ENCODE peak calls at places on chromosomes 11 and 22, in nine cellular contexts. One of them, this sample, is unnamed.

GRCh38 chr11:68003846-68004550 is at the start of gene UNC93B1:
- DNase-seq in Right ventricle myocardium superior: peak
- DNase-seq in left ventricle myocardium inferior: peak
- DNase-seq in Calu3: peak
- DNase-seq in stimulated activated CD4-positive, alpha-beta T cell treated with anti-CD3 and anti-CD28 coated beads, TNF-alpha, amount 100 ng/mL, for 1 hour: peak
- DNase-seq in progenitor cell of endocrine pancreas: peak
- DNase-seq in GM10248: peak
- DNase-seq in HS-5: no peak
- DNase-seq in NCI-H1417: peak
- DNase-seq in this sample: peak

GRCh38 chr11:107157146-107157808 is 139.0 kb upstream of the GUCY1A2 start:
- DNase-seq in Right ventricle myocardium superior: no peak
- DNase-seq in left ventricle myocardium inferior: no peak
- DNase-seq in Calu3: no peak
- DNase-seq in stimulated activated CD4-positive, alpha-beta T cell treated with anti-CD3 and anti-CD28 coated beads, TNF-alpha, amount 100 ng/mL, for 1 hour: no peak
- DNase-seq in progenitor cell of endocrine pancreas: no peak
- DNase-seq in GM10248: no peak
- DNase-seq in HS-5: no peak
- DNase-seq in NCI-H1417: no peak
- DNase-seq in this sample: no peak

GRCh38 chr11:31233425-31233824 is 136.1 kb downstream of the DCDC1 start:
- DNase-seq in Right ventricle myocardium superior: no peak
- DNase-seq in left ventricle myocardium inferior: no peak
- DNase-seq in Calu3: no peak
- DNase-seq in stimulated activated CD4-positive, alpha-beta T cell treated with anti-CD3 and anti-CD28 coated beads, TNF-alpha, amount 100 ng/mL, for 1 hour: no peak
- DNase-seq in progenitor cell of endocrine pancreas: no peak
- DNase-seq in GM10248: no peak
- DNase-seq in HS-5: no peak
- DNase-seq in NCI-H1417: peak
- DNase-seq in this sample: no peak

GRCh38 chr11:13206086-13206640 is 71.4 kb upstream of the BMAL1 start:
- DNase-seq in Right ventricle myocardium superior: no peak
- DNase-seq in left ventricle myocardium inferior: no peak
- DNase-seq in Calu3: no peak
- DNase-seq in stimulated activated CD4-positive, alpha-beta T cell treated with anti-CD3 and anti-CD28 coated beads, TNF-alpha, amount 100 ng/mL, for 1 hour: no peak
- DNase-seq in progenitor cell of endocrine pancreas: no peak
- DNase-seq in GM10248: no peak
- DNase-seq in HS-5: no peak
- DNase-seq in NCI-H1417: no peak
- DNase-seq in this sample: no peak

GRCh38 chr11:61966673-61967176 is 709 bp downstream of the FTH1 start:
- DNase-seq in Right ventricle myocardium superior: no peak
- DNase-seq in left ventricle myocardium inferior: no peak
- DNase-seq in Calu3: no peak
- DNase-seq in stimulated activated CD4-positive, alpha-beta T cell treated with anti-CD3 and anti-CD28 coated beads, TNF-alpha, amount 100 ng/mL, for 1 hour: no peak
- DNase-seq in progenitor cell of endocrine pancreas: no peak
- DNase-seq in GM10248: no peak
- DNase-seq in HS-5: no peak
- DNase-seq in NCI-H1417: no peak
- DNase-seq in this sample: peak

GRCh38 chr11:11142359-11142758 is 210.7 kb downstream of the CSNK2A3 start:
- DNase-seq in Right ventricle myocardium superior: no peak
- DNase-seq in left ventricle myocardium inferior: no peak
- DNase-seq in Calu3: no peak
- DNase-seq in stimulated activated CD4-positive, alpha-beta T cell treated with anti-CD3 and anti-CD28 coated beads, TNF-alpha, amount 100 ng/mL, for 1 hour: no peak
- DNase-seq in progenitor cell of endocrine pancreas: no peak
- DNase-seq in GM10248: no peak
- DNase-seq in HS-5: no peak
- DNase-seq in NCI-H1417: no peak
- DNase-seq in this sample: no peak

GRCh38 chr11:126497581-126498109 is 142.2 kb downstream of the ST3GAL4 start:
- DNase-seq in Right ventricle myocardium superior: no peak
- DNase-seq in left ventricle myocardium inferior: no peak
- DNase-seq in Calu3: no peak
- DNase-seq in stimulated activated CD4-positive, alpha-beta T cell treated with anti-CD3 and anti-CD28 coated beads, TNF-alpha, amount 100 ng/mL, for 1 hour: no peak
- DNase-seq in progenitor cell of endocrine pancreas: no peak
- DNase-seq in GM10248: no peak
- DNase-seq in HS-5: no peak
- DNase-seq in NCI-H1417: no peak
- DNase-seq in this sample: no peak

GRCh38 chr11:66326261-66327111 is 9.6 kb upstream of the CD248 start:
- DNase-seq in Right ventricle myocardium superior: peak
- DNase-seq in left ventricle myocardium inferior: peak
- DNase-seq in Calu3: no peak
- DNase-seq in stimulated activated CD4-positive, alpha-beta T cell treated with anti-CD3 and anti-CD28 coated beads, TNF-alpha, amount 100 ng/mL, for 1 hour: no peak
- DNase-seq in progenitor cell of endocrine pancreas: no peak
- DNase-seq in GM10248: no peak
- DNase-seq in HS-5: no peak
- DNase-seq in NCI-H1417: no peak
- DNase-seq in this sample: peak

GRCh38 chr11:5204787-5205186 is 4.3 kb upstream of the OR51V1 start:
- DNase-seq in Right ventricle myocardium superior: no peak
- DNase-seq in left ventricle myocardium inferior: no peak
- DNase-seq in Calu3: peak
- DNase-seq in stimulated activated CD4-positive, alpha-beta T cell treated with anti-CD3 and anti-CD28 coated beads, TNF-alpha, amount 100 ng/mL, for 1 hour: no peak
- DNase-seq in progenitor cell of endocrine pancreas: no peak
- DNase-seq in GM10248: peak
- DNase-seq in HS-5: peak
- DNase-seq in NCI-H1417: peak
- DNase-seq in this sample: peak

GRCh38 chr11:34825315-34825669 is 90.9 kb downstream of the APIP start:
- DNase-seq in Right ventricle myocardium superior: no peak
- DNase-seq in left ventricle myocardium inferior: no peak
- DNase-seq in Calu3: no peak
- DNase-seq in stimulated activated CD4-positive, alpha-beta T cell treated with anti-CD3 and anti-CD28 coated beads, TNF-alpha, amount 100 ng/mL, for 1 hour: no peak
- DNase-seq in progenitor cell of endocrine pancreas: no peak
- DNase-seq in GM10248: no peak
- DNase-seq in HS-5: no peak
- DNase-seq in NCI-H1417: no peak
- DNase-seq in this sample: no peak

GRCh38 chr11:122101625-122102291 is 14.3 kb downstream of the BLID start:
- DNase-seq in Right ventricle myocardium superior: peak
- DNase-seq in left ventricle myocardium inferior: peak
- DNase-seq in Calu3: no peak
- DNase-seq in stimulated activated CD4-positive, alpha-beta T cell treated with anti-CD3 and anti-CD28 coated beads, TNF-alpha, amount 100 ng/mL, for 1 hour: no peak
- DNase-seq in progenitor cell of endocrine pancreas: peak
- DNase-seq in GM10248: no peak
- DNase-seq in HS-5: no peak
- DNase-seq in NCI-H1417: peak
- DNase-seq in this sample: peak

GRCh38 chr11:29343465-29344333 is 673.1 kb downstream of the KCNA4 start:
- DNase-seq in Right ventricle myocardium superior: peak
- DNase-seq in left ventricle myocardium inferior: peak
- DNase-seq in Calu3: peak
- DNase-seq in stimulated activated CD4-positive, alpha-beta T cell treated with anti-CD3 and anti-CD28 coated beads, TNF-alpha, amount 100 ng/mL, for 1 hour: no peak
- DNase-seq in progenitor cell of endocrine pancreas: peak
- DNase-seq in GM10248: peak
- DNase-seq in HS-5: no peak
- DNase-seq in NCI-H1417: peak
- DNase-seq in this sample: peak

GRCh38 chr11:36240178-36240577 is 49.0 kb downstream of the COMMD9 start:
- DNase-seq in Right ventricle myocardium superior: no peak
- DNase-seq in left ventricle myocardium inferior: no peak
- DNase-seq in Calu3: no peak
- DNase-seq in stimulated activated CD4-positive, alpha-beta T cell treated with anti-CD3 and anti-CD28 coated beads, TNF-alpha, amount 100 ng/mL, for 1 hour: no peak
- DNase-seq in progenitor cell of endocrine pancreas: no peak
- DNase-seq in GM10248: no peak
- DNase-seq in HS-5: no peak
- DNase-seq in NCI-H1417: no peak
- DNase-seq in this sample: no peak

GRCh38 chr11:73931039-73931645 is 19.7 kb upstream of the DNAJB13 start:
- DNase-seq in Right ventricle myocardium superior: no peak
- DNase-seq in left ventricle myocardium inferior: no peak
- DNase-seq in Calu3: peak
- DNase-seq in stimulated activated CD4-positive, alpha-beta T cell treated with anti-CD3 and anti-CD28 coated beads, TNF-alpha, amount 100 ng/mL, for 1 hour: no peak
- DNase-seq in progenitor cell of endocrine pancreas: no peak
- DNase-seq in GM10248: peak
- DNase-seq in HS-5: peak
- DNase-seq in NCI-H1417: peak
- DNase-seq in this sample: peak

GRCh38 chr11:78256962-78257361 is 68.2 kb downstream of the USP35 start:
- DNase-seq in Right ventricle myocardium superior: peak
- DNase-seq in left ventricle myocardium inferior: peak
- DNase-seq in Calu3: no peak
- DNase-seq in stimulated activated CD4-positive, alpha-beta T cell treated with anti-CD3 and anti-CD28 coated beads, TNF-alpha, amount 100 ng/mL, for 1 hour: no peak
- DNase-seq in progenitor cell of endocrine pancreas: no peak
- DNase-seq in GM10248: no peak
- DNase-seq in HS-5: peak
- DNase-seq in NCI-H1417: no peak
- DNase-seq in this sample: peak

GRCh38 chr11:118916842-118917388 is 8.8 kb downstream of the BCL9L start:
- DNase-seq in Right ventricle myocardium superior: peak
- DNase-seq in left ventricle myocardium inferior: peak
- DNase-seq in Calu3: no peak
- DNase-seq in stimulated activated CD4-positive, alpha-beta T cell treated with anti-CD3 and anti-CD28 coated beads, TNF-alpha, amount 100 ng/mL, for 1 hour: no peak
- DNase-seq in progenitor cell of endocrine pancreas: no peak
- DNase-seq in GM10248: no peak
- DNase-seq in HS-5: no peak
- DNase-seq in NCI-H1417: peak
- DNase-seq in this sample: peak

GRCh38 chr11:64173616-64174355 is 7.9 kb upstream of the MACROD1 start:
- DNase-seq in Right ventricle myocardium superior: no peak
- DNase-seq in left ventricle myocardium inferior: no peak
- DNase-seq in Calu3: no peak
- DNase-seq in stimulated activated CD4-positive, alpha-beta T cell treated with anti-CD3 and anti-CD28 coated beads, TNF-alpha, amount 100 ng/mL, for 1 hour: no peak
- DNase-seq in progenitor cell of endocrine pancreas: no peak
- DNase-seq in GM10248: no peak
- DNase-seq in HS-5: no peak
- DNase-seq in NCI-H1417: no peak
- DNase-seq in this sample: peak

GRCh38 chr11:20207781-20208621 is 47.7 kb upstream of the DBX1 start:
- DNase-seq in Right ventricle myocardium superior: no peak
- DNase-seq in left ventricle myocardium inferior: no peak
- DNase-seq in Calu3: no peak
- DNase-seq in stimulated activated CD4-positive, alpha-beta T cell treated with anti-CD3 and anti-CD28 coated beads, TNF-alpha, amount 100 ng/mL, for 1 hour: no peak
- DNase-seq in progenitor cell of endocrine pancreas: no peak
- DNase-seq in GM10248: no peak
- DNase-seq in HS-5: no peak
- DNase-seq in NCI-H1417: no peak
- DNase-seq in this sample: no peak

GRCh38 chr11:69918231-69918937 is 99.2 kb upstream of the FGF3 start:
- DNase-seq in Right ventricle myocardium superior: peak
- DNase-seq in left ventricle myocardium inferior: peak
- DNase-seq in Calu3: no peak
- DNase-seq in stimulated activated CD4-positive, alpha-beta T cell treated with anti-CD3 and anti-CD28 coated beads, TNF-alpha, amount 100 ng/mL, for 1 hour: no peak
- DNase-seq in progenitor cell of endocrine pancreas: no peak
- DNase-seq in GM10248: no peak
- DNase-seq in HS-5: no peak
- DNase-seq in NCI-H1417: no peak
- DNase-seq in this sample: no peak

GRCh38 chr11:12694182-12694531 is 19.9 kb downstream of the TEAD1 start:
- DNase-seq in Right ventricle myocardium superior: no peak
- DNase-seq in left ventricle myocardium inferior: no peak
- DNase-seq in Calu3: no peak
- DNase-seq in stimulated activated CD4-positive, alpha-beta T cell treated with anti-CD3 and anti-CD28 coated beads, TNF-alpha, amount 100 ng/mL, for 1 hour: no peak
- DNase-seq in progenitor cell of endocrine pancreas: no peak
- DNase-seq in GM10248: no peak
- DNase-seq in HS-5: no peak
- DNase-seq in NCI-H1417: peak
- DNase-seq in this sample: no peak

GRCh38 chr11:74257934-74258553 is 53.4 kb downstream of the P4HA3 start:
- DNase-seq in Right ventricle myocardium superior: peak
- DNase-seq in left ventricle myocardium inferior: peak
- DNase-seq in Calu3: no peak
- DNase-seq in stimulated activated CD4-positive, alpha-beta T cell treated with anti-CD3 and anti-CD28 coated beads, TNF-alpha, amount 100 ng/mL, for 1 hour: no peak
- DNase-seq in progenitor cell of endocrine pancreas: no peak
- DNase-seq in GM10248: no peak
- DNase-seq in HS-5: no peak
- DNase-seq in NCI-H1417: no peak
- DNase-seq in this sample: peak

GRCh38 chr11:62552465-62552782 is 5.8 kb upstream of the AHNAK start:
- DNase-seq in Right ventricle myocardium superior: no peak
- DNase-seq in left ventricle myocardium inferior: peak
- DNase-seq in Calu3: peak
- DNase-seq in stimulated activated CD4-positive, alpha-beta T cell treated with anti-CD3 and anti-CD28 coated beads, TNF-alpha, amount 100 ng/mL, for 1 hour: no peak
- DNase-seq in progenitor cell of endocrine pancreas: no peak
- DNase-seq in GM10248: no peak
- DNase-seq in HS-5: no peak
- DNase-seq in NCI-H1417: no peak
- DNase-seq in this sample: no peak

GRCh38 chr22:43320943-43321900 is 21.9 kb downstream of the SCUBE1 start:
- DNase-seq in Right ventricle myocardium superior: no peak
- DNase-seq in left ventricle myocardium inferior: no peak
- DNase-seq in Calu3: no peak
- DNase-seq in stimulated activated CD4-positive, alpha-beta T cell treated with anti-CD3 and anti-CD28 coated beads, TNF-alpha, amount 100 ng/mL, for 1 hour: no peak
- DNase-seq in progenitor cell of endocrine pancreas: no peak
- DNase-seq in GM10248: no peak
- DNase-seq in HS-5: no peak
- DNase-seq in NCI-H1417: no peak
- DNase-seq in this sample: no peak

GRCh38 chr11:7974668-7975067 is 9.4 kb upstream of the NLRP10 start:
- DNase-seq in Right ventricle myocardium superior: no peak
- DNase-seq in left ventricle myocardium inferior: no peak
- DNase-seq in Calu3: no peak
- DNase-seq in stimulated activated CD4-positive, alpha-beta T cell treated with anti-CD3 and anti-CD28 coated beads, TNF-alpha, amount 100 ng/mL, for 1 hour: no peak
- DNase-seq in progenitor cell of endocrine pancreas: no peak
- DNase-seq in GM10248: no peak
- DNase-seq in HS-5: no peak
- DNase-seq in NCI-H1417: no peak
- DNase-seq in this sample: no peak

GRCh38 chr11:64362339-64362738 is 3.4 kb downstream of the RPS6KA4 start:
- DNase-seq in Right ventricle myocardium superior: no peak
- DNase-seq in left ventricle myocardium inferior: no peak
- DNase-seq in Calu3: no peak
- DNase-seq in stimulated activated CD4-positive, alpha-beta T cell treated with anti-CD3 and anti-CD28 coated beads, TNF-alpha, amount 100 ng/mL, for 1 hour: no peak
- DNase-seq in progenitor cell of endocrine pancreas: no peak
- DNase-seq in GM10248: no peak
- DNase-seq in HS-5: no peak
- DNase-seq in NCI-H1417: no peak
- DNase-seq in this sample: no peak

GRCh38 chr11:82899191-82899820 is 924 bp downstream of the PRCP start:
- DNase-seq in Right ventricle myocardium superior: no peak
- DNase-seq in left ventricle myocardium inferior: no peak
- DNase-seq in Calu3: no peak
- DNase-seq in stimulated activated CD4-positive, alpha-beta T cell treated with anti-CD3 and anti-CD28 coated beads, TNF-alpha, amount 100 ng/mL, for 1 hour: no peak
- DNase-seq in progenitor cell of endocrine pancreas: no peak
- DNase-seq in GM10248: no peak
- DNase-seq in HS-5: no peak
- DNase-seq in NCI-H1417: no peak
- DNase-seq in this sample: no peak

GRCh38 chr11:73350908-73351636 is 25.1 kb upstream of the RELT start:
- DNase-seq in Right ventricle myocardium superior: peak
- DNase-seq in left ventricle myocardium inferior: peak
- DNase-seq in Calu3: peak
- DNase-seq in stimulated activated CD4-positive, alpha-beta T cell treated with anti-CD3 and anti-CD28 coated beads, TNF-alpha, amount 100 ng/mL, for 1 hour: peak
- DNase-seq in progenitor cell of endocrine pancreas: no peak
- DNase-seq in GM10248: peak
- DNase-seq in HS-5: peak
- DNase-seq in NCI-H1417: peak
- DNase-seq in this sample: peak

GRCh38 chr11:24794064-24794463 is 297.2 kb downstream of the LUZP2 start:
- DNase-seq in Right ventricle myocardium superior: no peak
- DNase-seq in left ventricle myocardium inferior: no peak
- DNase-seq in Calu3: no peak
- DNase-seq in stimulated activated CD4-positive, alpha-beta T cell treated with anti-CD3 and anti-CD28 coated beads, TNF-alpha, amount 100 ng/mL, for 1 hour: no peak
- DNase-seq in progenitor cell of endocrine pancreas: no peak
- DNase-seq in GM10248: no peak
- DNase-seq in HS-5: no peak
- DNase-seq in NCI-H1417: no peak
- DNase-seq in this sample: no peak

GRCh38 chr11:31802990-31803812 is 7.9 kb downstream of the PAX6 start:
- DNase-seq in Right ventricle myocardium superior: no peak
- DNase-seq in left ventricle myocardium inferior: no peak
- DNase-seq in Calu3: no peak
- DNase-seq in stimulated activated CD4-positive, alpha-beta T cell treated with anti-CD3 and anti-CD28 coated beads, TNF-alpha, amount 100 ng/mL, for 1 hour: no peak
- DNase-seq in progenitor cell of endocrine pancreas: no peak
- DNase-seq in GM10248: peak
- DNase-seq in HS-5: no peak
- DNase-seq in NCI-H1417: no peak
- DNase-seq in this sample: no peak

GRCh38 chr11:120931057-120931779 is 92.7 kb upstream of the TBCEL start:
- DNase-seq in Right ventricle myocardium superior: no peak
- DNase-seq in left ventricle myocardium inferior: no peak
- DNase-seq in Calu3: no peak
- DNase-seq in stimulated activated CD4-positive, alpha-beta T cell treated with anti-CD3 and anti-CD28 coated beads, TNF-alpha, amount 100 ng/mL, for 1 hour: no peak
- DNase-seq in progenitor cell of endocrine pancreas: no peak
- DNase-seq in GM10248: no peak
- DNase-seq in HS-5: no peak
- DNase-seq in NCI-H1417: no peak
- DNase-seq in this sample: no peak

GRCh38 chr11:5689551-5689983 is at the start of gene TRIM22:
- DNase-seq in Right ventricle myocardium superior: no peak
- DNase-seq in left ventricle myocardium inferior: peak
- DNase-seq in Calu3: no peak
- DNase-seq in stimulated activated CD4-positive, alpha-beta T cell treated with anti-CD3 and anti-CD28 coated beads, TNF-alpha, amount 100 ng/mL, for 1 hour: no peak
- DNase-seq in progenitor cell of endocrine pancreas: no peak
- DNase-seq in GM10248: peak
- DNase-seq in HS-5: peak
- DNase-seq in NCI-H1417: no peak
- DNase-seq in this sample: peak